ENCODE peak calls at places on chromosomes 11 and 22, in six cellular contexts. One of them, this sample, is unnamed.

GRCh38 chr11:47078751-47079524 is 97.7 kb downstream of the ARFGAP2 start:
- DNase-seq in cardiac septum: no peak
- DNase-seq in foreskin fibroblast: no peak
- DNase-seq in NCI-H748 treated with DMSO at 0.1 percent for 48 hours: no peak
- DNase-seq in NCI-H1930: no peak
- DNase-seq in Right ventricle myocardium inferior: no peak
- DNase-seq in this sample: no peak

GRCh38 chr11:78177216-78177615 is 11.2 kb downstream of the KCTD21 start:
- DNase-seq in NCI-H1930: no peak
- DNase-seq in cardiac septum: no peak
- DNase-seq in foreskin fibroblast: no peak
- DNase-seq in NCI-H748 treated with DMSO at 0.1 percent for 48 hours: no peak
- DNase-seq in Right ventricle myocardium inferior: no peak
- DNase-seq in this sample: no peak

GRCh38 chr11:36177837-36178236 is 111.4 kb downstream of the COMMD9 start:
- DNase-seq in cardiac septum: no peak
- DNase-seq in Right ventricle myocardium inferior: no peak
- DNase-seq in NCI-H1930: no peak
- DNase-seq in foreskin fibroblast: no peak
- DNase-seq in NCI-H748 treated with DMSO at 0.1 percent for 48 hours: no peak
- DNase-seq in this sample: no peak

GRCh38 chr11:124277809-124278208 is 21.6 kb downstream of the OR8G5 start:
- DNase-seq in Right ventricle myocardium inferior: no peak
- DNase-seq in cardiac septum: no peak
- DNase-seq in NCI-H1930: no peak
- DNase-seq in NCI-H748 treated with DMSO at 0.1 percent for 48 hours: no peak
- DNase-seq in foreskin fibroblast: no peak
- DNase-seq in this sample: no peak

GRCh38 chr22:50201191-50202129 is 649 bp downstream of the SELENOO start:
- DNase-seq in Right ventricle myocardium inferior: no peak
- DNase-seq in cardiac septum: no peak
- DNase-seq in foreskin fibroblast: peak
- DNase-seq in NCI-H748 treated with DMSO at 0.1 percent for 48 hours: no peak
- DNase-seq in NCI-H1930: no peak
- DNase-seq in this sample: no peak

GRCh38 chr11:116166788-116167465 is 605.9 kb downstream of the BUD13 start:
- DNase-seq in foreskin fibroblast: no peak
- DNase-seq in Right ventricle myocardium inferior: no peak
- DNase-seq in NCI-H748 treated with DMSO at 0.1 percent for 48 hours: no peak
- DNase-seq in NCI-H1930: no peak
- DNase-seq in cardiac septum: no peak
- DNase-seq in this sample: no peak

GRCh38 chr11:65209711-65210360 is 28.1 kb downstream of the CAPN1 start:
- DNase-seq in NCI-H1930: no peak
- DNase-seq in cardiac septum: peak
- DNase-seq in Right ventricle myocardium inferior: no peak
- DNase-seq in NCI-H748 treated with DMSO at 0.1 percent for 48 hours: no peak
- DNase-seq in foreskin fibroblast: no peak
- DNase-seq in this sample: no peak

GRCh38 chr11:61756452-61757212 is 4.2 kb downstream of the MYRF start:
- DNase-seq in cardiac septum: no peak
- DNase-seq in NCI-H1930: no peak
- DNase-seq in foreskin fibroblast: peak
- DNase-seq in NCI-H748 treated with DMSO at 0.1 percent for 48 hours: no peak
- DNase-seq in Right ventricle myocardium inferior: no peak
- DNase-seq in this sample: no peak

GRCh38 chr11:15692739-15693138 is 578.0 kb downstream of the INSC start:
- DNase-seq in NCI-H748 treated with DMSO at 0.1 percent for 48 hours: no peak
- DNase-seq in NCI-H1930: no peak
- DNase-seq in cardiac septum: no peak
- DNase-seq in foreskin fibroblast: no peak
- DNase-seq in Right ventricle myocardium inferior: no peak
- DNase-seq in this sample: no peak

GRCh38 chr11:77176996-77177395 is 49.0 kb downstream of the MYO7A start:
- DNase-seq in NCI-H748 treated with DMSO at 0.1 percent for 48 hours: no peak
- DNase-seq in Right ventricle myocardium inferior: peak
- DNase-seq in foreskin fibroblast: no peak
- DNase-seq in cardiac septum: no peak
- DNase-seq in NCI-H1930: no peak
- DNase-seq in this sample: no peak

GRCh38 chr11:105219670-105220069 is 80.1 kb upstream of the CARD18 start:
- DNase-seq in Right ventricle myocardium inferior: no peak
- DNase-seq in cardiac septum: no peak
- DNase-seq in foreskin fibroblast: no peak
- DNase-seq in NCI-H748 treated with DMSO at 0.1 percent for 48 hours: no peak
- DNase-seq in NCI-H1930: no peak
- DNase-seq in this sample: no peak

GRCh38 chr11:113874920-113875413 is 405 bp downstream of the USP28 start:
- DNase-seq in NCI-H748 treated with DMSO at 0.1 percent for 48 hours: no peak
- DNase-seq in foreskin fibroblast: no peak
- DNase-seq in cardiac septum: no peak
- DNase-seq in NCI-H1930: no peak
- DNase-seq in Right ventricle myocardium inferior: no peak
- DNase-seq in this sample: no peak

GRCh38 chr11:86588566-86589090 is 83.8 kb downstream of the ME3 start:
- DNase-seq in NCI-H1930: peak
- DNase-seq in Right ventricle myocardium inferior: peak
- DNase-seq in cardiac septum: no peak
- DNase-seq in foreskin fibroblast: no peak
- DNase-seq in NCI-H748 treated with DMSO at 0.1 percent for 48 hours: no peak
- DNase-seq in this sample: no peak

GRCh38 chr11:106295974-106296373 is 218.5 kb downstream of the AASDHPPT start:
- DNase-seq in NCI-H748 treated with DMSO at 0.1 percent for 48 hours: no peak
- DNase-seq in Right ventricle myocardium inferior: no peak
- DNase-seq in cardiac septum: no peak
- DNase-seq in NCI-H1930: no peak
- DNase-seq in foreskin fibroblast: no peak
- DNase-seq in this sample: no peak

GRCh38 chr11:104582431-104582830 is 315.8 kb downstream of the CASP12 start:
- DNase-seq in Right ventricle myocardium inferior: no peak
- DNase-seq in cardiac septum: no peak
- DNase-seq in NCI-H748 treated with DMSO at 0.1 percent for 48 hours: no peak
- DNase-seq in foreskin fibroblast: peak
- DNase-seq in NCI-H1930: no peak
- DNase-seq in this sample: no peak

GRCh38 chr11:19924321-19925115 is 211.9 kb downstream of the NAV2 start:
- DNase-seq in foreskin fibroblast: no peak
- DNase-seq in NCI-H748 treated with DMSO at 0.1 percent for 48 hours: no peak
- DNase-seq in cardiac septum: no peak
- DNase-seq in Right ventricle myocardium inferior: no peak
- DNase-seq in NCI-H1930: no peak
- DNase-seq in this sample: no peak

GRCh38 chr11:119832536-119832935 is 103.5 kb upstream of the NECTIN1 start:
- DNase-seq in foreskin fibroblast: peak
- DNase-seq in NCI-H748 treated with DMSO at 0.1 percent for 48 hours: no peak
- DNase-seq in Right ventricle myocardium inferior: no peak
- DNase-seq in cardiac septum: no peak
- DNase-seq in NCI-H1930: no peak
- DNase-seq in this sample: no peak

GRCh38 chr22:49013707-49014106 is 814.0 kb downstream of the BRD1 start:
- DNase-seq in NCI-H748 treated with DMSO at 0.1 percent for 48 hours: no peak
- DNase-seq in cardiac septum: peak
- DNase-seq in NCI-H1930: no peak
- DNase-seq in Right ventricle myocardium inferior: peak
- DNase-seq in foreskin fibroblast: no peak
- DNase-seq in this sample: peak

GRCh38 chr11:1271002-1271401 is 38.4 kb downstream of the TOLLIP start:
- DNase-seq in NCI-H748 treated with DMSO at 0.1 percent for 48 hours: no peak
- DNase-seq in foreskin fibroblast: peak
- DNase-seq in NCI-H1930: no peak
- DNase-seq in cardiac septum: no peak
- DNase-seq in Right ventricle myocardium inferior: peak
- DNase-seq in this sample: no peak

GRCh38 chr11:33696931-33697638 is 3.5 kb downstream of the C11orf91 start:
- DNase-seq in cardiac septum: no peak
- DNase-seq in NCI-H1930: no peak
- DNase-seq in Right ventricle myocardium inferior: no peak
- DNase-seq in foreskin fibroblast: peak
- DNase-seq in NCI-H748 treated with DMSO at 0.1 percent for 48 hours: no peak
- DNase-seq in this sample: no peak

GRCh38 chr11:22785251-22785650 is 44.4 kb downstream of the SVIP start:
- DNase-seq in cardiac septum: no peak
- DNase-seq in Right ventricle myocardium inferior: no peak
- DNase-seq in NCI-H1930: no peak
- DNase-seq in foreskin fibroblast: no peak
- DNase-seq in NCI-H748 treated with DMSO at 0.1 percent for 48 hours: no peak
- DNase-seq in this sample: no peak

GRCh38 chr11:112756166-112756565 is 205.1 kb upstream of the NCAM1 start:
- DNase-seq in NCI-H1930: no peak
- DNase-seq in foreskin fibroblast: no peak
- DNase-seq in NCI-H748 treated with DMSO at 0.1 percent for 48 hours: no peak
- DNase-seq in Right ventricle myocardium inferior: no peak
- DNase-seq in cardiac septum: no peak
- DNase-seq in this sample: no peak

GRCh38 chr11:128400382-128401203 is 186.8 kb downstream of the ETS1 start:
- DNase-seq in Right ventricle myocardium inferior: no peak
- DNase-seq in foreskin fibroblast: peak
- DNase-seq in NCI-H748 treated with DMSO at 0.1 percent for 48 hours: no peak
- DNase-seq in cardiac septum: no peak
- DNase-seq in NCI-H1930: no peak
- DNase-seq in this sample: no peak

GRCh38 chr11:110086892-110087309 is 6.3 kb upstream of the ZC3H12C start:
- DNase-seq in NCI-H748 treated with DMSO at 0.1 percent for 48 hours: no peak
- DNase-seq in foreskin fibroblast: peak
- DNase-seq in cardiac septum: no peak
- DNase-seq in Right ventricle myocardium inferior: no peak
- DNase-seq in NCI-H1930: no peak
- DNase-seq in this sample: no peak

GRCh38 chr11:70861534-70861933 is 390.8 kb downstream of the SHANK2 start:
- DNase-seq in NCI-H748 treated with DMSO at 0.1 percent for 48 hours: peak
- DNase-seq in cardiac septum: no peak
- DNase-seq in Right ventricle myocardium inferior: no peak
- DNase-seq in foreskin fibroblast: no peak
- DNase-seq in NCI-H1930: no peak
- DNase-seq in this sample: no peak

GRCh38 chr22:42270512-42271190 is at the start of gene TCF20:
- DNase-seq in NCI-H1930: peak
- DNase-seq in Right ventricle myocardium inferior: peak
- DNase-seq in foreskin fibroblast: peak
- DNase-seq in cardiac septum: peak
- DNase-seq in NCI-H748 treated with DMSO at 0.1 percent for 48 hours: peak
- DNase-seq in this sample: peak

GRCh38 chr22:17938484-17938924 is 85.9 kb downstream of the MICAL3 start:
- DNase-seq in NCI-H1930: no peak
- DNase-seq in cardiac septum: peak
- DNase-seq in Right ventricle myocardium inferior: no peak
- DNase-seq in foreskin fibroblast: peak
- DNase-seq in NCI-H748 treated with DMSO at 0.1 percent for 48 hours: no peak
- DNase-seq in this sample: no peak

GRCh38 chr11:64549969-64550368 is 41.1 kb upstream of the SLC22A12 start:
- DNase-seq in NCI-H1930: no peak
- DNase-seq in foreskin fibroblast: no peak
- DNase-seq in cardiac septum: no peak
- DNase-seq in Right ventricle myocardium inferior: no peak
- DNase-seq in NCI-H748 treated with DMSO at 0.1 percent for 48 hours: no peak
- DNase-seq in this sample: no peak

GRCh38 chr11:114259124-114259526 is 37.1 kb upstream of the NNMT start:
- DNase-seq in NCI-H1930: no peak
- DNase-seq in foreskin fibroblast: no peak
- DNase-seq in Right ventricle myocardium inferior: peak
- DNase-seq in NCI-H748 treated with DMSO at 0.1 percent for 48 hours: peak
- DNase-seq in cardiac septum: peak
- DNase-seq in this sample: peak

GRCh38 chr22:33024626-33025025 is 33.6 kb downstream of the SYN3 start:
- DNase-seq in NCI-H748 treated with DMSO at 0.1 percent for 48 hours: no peak
- DNase-seq in Right ventricle myocardium inferior: no peak
- DNase-seq in NCI-H1930: no peak
- DNase-seq in cardiac septum: no peak
- DNase-seq in foreskin fibroblast: no peak
- DNase-seq in this sample: no peak

GRCh38 chr11:126167476-126167875 is 44.0 kb downstream of the RPUSD4 start:
- DNase-seq in NCI-H1930: no peak
- DNase-seq in cardiac septum: no peak
- DNase-seq in Right ventricle myocardium inferior: no peak
- DNase-seq in foreskin fibroblast: no peak
- DNase-seq in NCI-H748 treated with DMSO at 0.1 percent for 48 hours: no peak
- DNase-seq in this sample: no peak

GRCh38 chr11:83219095-83219494 is 25.6 kb downstream of the ANKRD42 start:
- DNase-seq in cardiac septum: no peak
- DNase-seq in NCI-H1930: no peak
- DNase-seq in NCI-H748 treated with DMSO at 0.1 percent for 48 hours: no peak
- DNase-seq in Right ventricle myocardium inferior: no peak
- DNase-seq in foreskin fibroblast: no peak
- DNase-seq in this sample: no peak

GRCh38 chr22:19568337-19569311 is 44.4 kb upstream of the CLDN5 start:
- DNase-seq in NCI-H748 treated with DMSO at 0.1 percent for 48 hours: no peak
- DNase-seq in Right ventricle myocardium inferior: no peak
- DNase-seq in NCI-H1930: no peak
- DNase-seq in cardiac septum: no peak
- DNase-seq in foreskin fibroblast: peak
- DNase-seq in this sample: no peak

GRCh38 chr22:23253475-23254055 is 73.3 kb downstream of the BCR start:
- DNase-seq in NCI-H1930: no peak
- DNase-seq in Right ventricle myocardium inferior: peak
- DNase-seq in NCI-H748 treated with DMSO at 0.1 percent for 48 hours: no peak
- DNase-seq in cardiac septum: no peak
- DNase-seq in foreskin fibroblast: no peak
- DNase-seq in this sample: no peak

GRCh38 chr22:36541831-36542391 is 12.9 kb upstream of the EIF3D start:
- DNase-seq in foreskin fibroblast: peak
- DNase-seq in cardiac septum: no peak
- DNase-seq in NCI-H748 treated with DMSO at 0.1 percent for 48 hours: no peak
- DNase-seq in NCI-H1930: no peak
- DNase-seq in Right ventricle myocardium inferior: no peak
- DNase-seq in this sample: no peak

GRCh38 chr11:78031629-78032028 is 8.6 kb upstream of the KCTD14 start:
- DNase-seq in Right ventricle myocardium inferior: no peak
- DNase-seq in foreskin fibroblast: no peak
- DNase-seq in cardiac septum: no peak
- DNase-seq in NCI-H1930: no peak
- DNase-seq in NCI-H748 treated with DMSO at 0.1 percent for 48 hours: no peak
- DNase-seq in this sample: no peak

GRCh38 chr11:26622201-26622600 is 50.1 kb upstream of the MUC15 start:
- DNase-seq in NCI-H748 treated with DMSO at 0.1 percent for 48 hours: no peak
- DNase-seq in foreskin fibroblast: peak
- DNase-seq in cardiac septum: no peak
- DNase-seq in Right ventricle myocardium inferior: no peak
- DNase-seq in NCI-H1930: no peak
- DNase-seq in this sample: no peak

GRCh38 chr11:134026655-134027343 is 42.1 kb upstream of the JAM3 start:
- DNase-seq in Right ventricle myocardium inferior: no peak
- DNase-seq in foreskin fibroblast: no peak
- DNase-seq in NCI-H1930: no peak
- DNase-seq in NCI-H748 treated with DMSO at 0.1 percent for 48 hours: peak
- DNase-seq in cardiac septum: no peak
- DNase-seq in this sample: no peak